ENCODE peak calls at places on chromosomes 16 and 17, in ten cellular contexts. C, D, O, I, A, H, Q, G, P and J are unnamed samples.

GRCh38 chr16:19846421-19846820 is 38.2 kb downstream of the GPRC5B start:
- DNase-seq in D (no peak), H (no peak), A (no peak), G (no peak), O (no peak), P (no peak), I (no peak), C (no peak), Q (no peak), J (no peak)

GRCh38 chr16:66658143-66658859 is 38.2 kb downstream of the CMTM4 start:
- DNase-seq in A (no peak), D (no peak), P (no peak), O (no peak), Q (no peak), C (no peak), H (no peak), I (no peak), G (no peak), J (no peak)

GRCh38 chr17:81697261-81698044 is 5.7 kb upstream of the MRPL12 start:
- DNase-seq in Q (no peak), G (no peak), I (no peak), O (no peak), H (no peak), A (no peak), D (no peak), C (no peak), P (no peak), J (no peak)

GRCh38 chr17:16989953-16990860 is 18.3 kb upstream of the TNFRSF13B start:
- DNase-seq in H (no peak), O (no peak), I (no peak), C (no peak), A (no peak), G (no peak), Q (no peak), P (no peak), D (no peak), J (no peak)

GRCh38 chr16:4935231-4935855 is 1.6 kb downstream of the PPL start:
- DNase-seq in H (no peak), A (no peak), O (peak), P (no peak), Q (peak), I (peak), D (no peak), G (no peak), C (no peak), J (no peak)

GRCh38 chr16:4682084-4682581 is 11.2 kb upstream of the NUDT16L1 start:
- DNase-seq in Q (no peak), I (no peak), C (no peak), H (no peak), A (no peak), D (no peak), P (no peak), G (no peak), O (no peak), J (no peak)

GRCh38 chr17:36935681-36936454 is 1.4 kb upstream of the LHX1 start:
- DNase-seq in A (no peak), O (no peak), G (peak), Q (no peak), D (no peak), H (peak), C (no peak), I (no peak), P (no peak), J (no peak)

GRCh38 chr17:75742337-75742736 is 21.1 kb downstream of the ITGB4 start:
- DNase-seq in P (no peak), I (no peak), Q (no peak), C (no peak), A (no peak), O (no peak), G (no peak), D (no peak), H (no peak), J (no peak)

GRCh38 chr16:48611329-48612137 is 1.6 kb upstream of the N4BP1 start:
- DNase-seq in I (no peak), D (no peak), A (peak), O (no peak), C (peak), P (no peak), G (peak), H (peak), Q (no peak), J (no peak)

GRCh38 chr17:6699997-6700947 is 12.9 kb downstream of the SLC13A5 start:
- DNase-seq in H (no peak), G (no peak), C (no peak), A (no peak), I (no peak), O (no peak), D (no peak), Q (no peak), P (no peak), J (no peak)

GRCh38 chr17:69166957-69167356 is 25.3 kb upstream of the ABCA6 start:
- DNase-seq in H (no peak), O (no peak), Q (no peak), A (no peak), I (no peak), P (no peak), G (no peak), C (no peak), D (no peak), J (no peak)

GRCh38 chr17:81348097-81349055 is 46.9 kb upstream of the BAHCC1 start:
- DNase-seq in H (no peak), P (no peak), D (no peak), C (no peak), O (no peak), A (no peak), G (no peak), Q (no peak), I (peak), J (no peak)

GRCh38 chr17:3732171-3732570 is 8.5 kb downstream of the HASPIN start:
- DNase-seq in Q (no peak), P (no peak), O (no peak), I (no peak), C (no peak), H (no peak), G (no peak), A (no peak), D (no peak), J (no peak)

GRCh38 chr16:964696-965395 is 5.9 kb downstream of the LMF1 start:
- DNase-seq in Q (no peak), C (no peak), G (peak), D (no peak), I (peak), P (no peak), H (peak), O (no peak), A (no peak), J (no peak)

GRCh38 chr17:36149296-36149820 is 27.1 kb downstream of the TBC1D3B start:
- DNase-seq in A (no peak), I (no peak), H (no peak), P (no peak), O (no peak), Q (peak), D (no peak), G (no peak), C (no peak), J (no peak)

GRCh38 chr17:78341559-78342437 is 18.1 kb downstream of the SOCS3 start:
- DNase-seq in I (no peak), Q (no peak), H (no peak), O (peak), A (no peak), D (no peak), G (no peak), P (no peak), C (no peak), J (no peak)

GRCh38 chr16:50303041-50303604 is 36.8 kb downstream of the ADCY7 start:
- DNase-seq in O (no peak), D (no peak), Q (no peak), I (no peak), G (no peak), P (no peak), A (no peak), C (no peak), H (no peak), J (no peak)

GRCh38 chr17:38734235-38734633 is 4.1 kb downstream of the CISD3 start:
- DNase-seq in A (no peak), P (no peak), O (no peak), H (no peak), I (no peak), D (no peak), Q (no peak), G (no peak), C (no peak), J (no peak)

GRCh38 chr17:40355123-40355803 is 9.3 kb downstream of the GJD3 start:
- DNase-seq in I (peak), Q (peak), H (peak), D (no peak), O (no peak), G (peak), P (peak), C (peak), A (peak), J (no peak)

GRCh38 chr16:65136656-65137055 is 14.8 kb upstream of the CDH11 start:
- DNase-seq in Q (no peak), I (no peak), O (no peak), D (no peak), G (no peak), P (no peak), C (no peak), A (no peak), H (no peak), J (no peak)

GRCh38 chr17:40427002-40427491 is 9.4 kb upstream of the TOP2A start:
- DNase-seq in Q (no peak), I (no peak), D (no peak), G (no peak), H (peak), O (no peak), P (no peak), C (no peak), A (peak), J (no peak)

GRCh38 chr16:69089091-69089912 is 16.2 kb upstream of the HAS3 start:
- DNase-seq in G (no peak), A (no peak), C (peak), P (no peak), O (no peak), I (no peak), D (no peak), Q (no peak), H (no peak), J (no peak)

GRCh38 chr16:81018496-81018895 is 11.5 kb downstream of the CENPN start:
- DNase-seq in Q (no peak), O (no peak), P (no peak), G (no peak), C (no peak), A (no peak), I (no peak), H (no peak), D (no peak), J (no peak)

GRCh38 chr17:27793168-27793905 is 7.0 kb downstream of the NOS2 start:
- DNase-seq in C (no peak), H (no peak), P (no peak), I (no peak), A (no peak), D (no peak), O (no peak), Q (no peak), G (no peak), J (no peak)